ENCODE peak calls at places on chromosomes 7 and 10, in four cellular contexts. One of them, this sample, is unnamed.

GRCh38 chr10:68435803-68436202 is 28.7 kb upstream of the RUFY2 start:
- DNase-seq in fibroblast of lung: no peak
- DNase-seq in IMR-90: no peak
- DNase-seq in HepG2: no peak
- DNase-seq in this sample: no peak

GRCh38 chr7:85851571-85852193 is 664.8 kb upstream of the SEMA3D start:
- DNase-seq in fibroblast of lung: peak
- DNase-seq in IMR-90: peak
- DNase-seq in HepG2: peak
- DNase-seq in this sample: no peak

GRCh38 chr10:127462643-127463295 is 86.3 kb upstream of the NPS start:
- DNase-seq in fibroblast of lung: no peak
- DNase-seq in IMR-90: no peak
- DNase-seq in HepG2: peak
- DNase-seq in this sample: no peak

GRCh38 chr10:132724436-132724835 is 61.5 kb downstream of the NKX6-2 start:
- DNase-seq in fibroblast of lung: peak
- DNase-seq in IMR-90: peak
- DNase-seq in HepG2: no peak
- DNase-seq in this sample: no peak

GRCh38 chr7:34062826-34063225 is 157.5 kb downstream of the BMPER start:
- DNase-seq in fibroblast of lung: no peak
- DNase-seq in IMR-90: no peak
- DNase-seq in HepG2: no peak
- DNase-seq in this sample: no peak

GRCh38 chr7:140349172-140349771 is 49.1 kb downstream of the SLC37A3 start:
- DNase-seq in fibroblast of lung: no peak
- DNase-seq in IMR-90: peak
- DNase-seq in HepG2: no peak
- DNase-seq in this sample: peak

GRCh38 chr10:86068532-86069337 is 297.9 kb downstream of the GRID1 start:
- DNase-seq in fibroblast of lung: no peak
- DNase-seq in IMR-90: no peak
- DNase-seq in HepG2: no peak
- DNase-seq in this sample: no peak

GRCh38 chr10:101291254-101292193 is 62.3 kb upstream of the LBX1 start:
- DNase-seq in fibroblast of lung: no peak
- DNase-seq in IMR-90: peak
- DNase-seq in HepG2: peak
- DNase-seq in this sample: no peak

GRCh38 chr7:157096286-157097055 is 42.3 kb upstream of the UBE3C start:
- DNase-seq in fibroblast of lung: no peak
- DNase-seq in IMR-90: no peak
- DNase-seq in HepG2: no peak
- DNase-seq in this sample: no peak

GRCh38 chr10:132808247-132808567 is 22.3 kb upstream of the NKX6-2 start:
- DNase-seq in fibroblast of lung: no peak
- DNase-seq in IMR-90: no peak
- DNase-seq in HepG2: no peak
- DNase-seq in this sample: no peak

GRCh38 chr10:53836638-53837037 is 964.4 kb downstream of the PCDH15 start:
- DNase-seq in fibroblast of lung: peak
- DNase-seq in IMR-90: no peak
- DNase-seq in HepG2: no peak
- DNase-seq in this sample: no peak

GRCh38 chr7:17506090-17506489 is 207.6 kb downstream of the AHR start:
- DNase-seq in fibroblast of lung: peak
- DNase-seq in IMR-90: peak
- DNase-seq in HepG2: peak
- DNase-seq in this sample: peak

GRCh38 chr10:110513949-110514348 is 16.2 kb downstream of the DUSP5 start:
- DNase-seq in fibroblast of lung: no peak
- DNase-seq in IMR-90: no peak
- DNase-seq in HepG2: no peak
- DNase-seq in this sample: no peak

GRCh38 chr10:124019886-124020797 is 73.3 kb downstream of the CHST15 start:
- DNase-seq in fibroblast of lung: no peak
- DNase-seq in IMR-90: no peak
- DNase-seq in HepG2: no peak
- DNase-seq in this sample: no peak

GRCh38 chr10:78338717-78339116 is 305.1 kb downstream of the RPS24 start:
- DNase-seq in fibroblast of lung: no peak
- DNase-seq in IMR-90: no peak
- DNase-seq in HepG2: no peak
- DNase-seq in this sample: no peak

GRCh38 chr7:152735443-152736004 is 24.0 kb upstream of the ACTR3B start:
- DNase-seq in fibroblast of lung: peak
- DNase-seq in IMR-90: peak
- DNase-seq in HepG2: no peak
- DNase-seq in this sample: no peak

GRCh38 chr10:116464257-116464656 is 36.6 kb downstream of the PNLIPRP3 start:
- DNase-seq in fibroblast of lung: no peak
- DNase-seq in IMR-90: no peak
- DNase-seq in HepG2: no peak
- DNase-seq in this sample: no peak

GRCh38 chr7:113071465-113071864 is 15.2 kb downstream of the GPR85 start:
- DNase-seq in fibroblast of lung: peak
- DNase-seq in IMR-90: peak
- DNase-seq in HepG2: no peak
- DNase-seq in this sample: no peak

GRCh38 chr7:103862302-103863035 is 127.0 kb downstream of the RELN start:
- DNase-seq in fibroblast of lung: no peak
- DNase-seq in IMR-90: no peak
- DNase-seq in HepG2: no peak
- DNase-seq in this sample: no peak

GRCh38 chr10:28202941-28203352 is 99.9 kb downstream of the MPP7 start:
- DNase-seq in fibroblast of lung: peak
- DNase-seq in IMR-90: no peak
- DNase-seq in HepG2: no peak
- DNase-seq in this sample: no peak

GRCh38 chr10:124242791-124243190 is 149.4 kb upstream of the CHST15 start:
- DNase-seq in fibroblast of lung: no peak
- DNase-seq in IMR-90: no peak
- DNase-seq in HepG2: no peak
- DNase-seq in this sample: no peak

GRCh38 chr10:43775379-43775778 is 126.7 kb upstream of the ZNF32 start:
- DNase-seq in fibroblast of lung: no peak
- DNase-seq in IMR-90: no peak
- DNase-seq in HepG2: no peak
- DNase-seq in this sample: no peak

GRCh38 chr7:34015656-34016055 is 110.3 kb downstream of the BMPER start:
- DNase-seq in fibroblast of lung: no peak
- DNase-seq in IMR-90: no peak
- DNase-seq in HepG2: no peak
- DNase-seq in this sample: no peak

GRCh38 chr10:46233101-46233500 is 53.7 kb upstream of the ANTXRL start:
- DNase-seq in fibroblast of lung: no peak
- DNase-seq in IMR-90: no peak
- DNase-seq in HepG2: no peak
- DNase-seq in this sample: no peak

GRCh38 chr7:153004341-153004740 is 244.8 kb downstream of the ACTR3B start:
- DNase-seq in fibroblast of lung: no peak
- DNase-seq in IMR-90: no peak
- DNase-seq in HepG2: no peak
- DNase-seq in this sample: no peak

GRCh38 chr10:7121154-7121797 is 289.6 kb downstream of the SFMBT2 start:
- DNase-seq in fibroblast of lung: peak
- DNase-seq in IMR-90: peak
- DNase-seq in HepG2: peak
- DNase-seq in this sample: no peak

GRCh38 chr7:26937306-26937705 is 72.9 kb upstream of the SKAP2 start:
- DNase-seq in fibroblast of lung: no peak
- DNase-seq in IMR-90: no peak
- DNase-seq in HepG2: no peak
- DNase-seq in this sample: no peak

GRCh38 chr7:145339319-145339718 is 503.5 kb upstream of the TPK1 start:
- DNase-seq in fibroblast of lung: no peak
- DNase-seq in IMR-90: no peak
- DNase-seq in HepG2: no peak
- DNase-seq in this sample: no peak

GRCh38 chr7:141960687-141961422 is 12.7 kb downstream of the TAS2R38 start:
- DNase-seq in fibroblast of lung: no peak
- DNase-seq in IMR-90: no peak
- DNase-seq in HepG2: no peak
- DNase-seq in this sample: no peak
- H3K4me2 ChIP-seq in fibroblast of lung: no peak
- H3K4me2 ChIP-seq in IMR-90: no peak
- H3K4me2 ChIP-seq in HepG2: no peak
- H3K4me2 ChIP-seq in this sample: no peak

GRCh38 chr10:126252884-126253612 is 135.2 kb downstream of the ADAM12 start:
- DNase-seq in fibroblast of lung: peak
- DNase-seq in IMR-90: peak
- DNase-seq in HepG2: no peak
- DNase-seq in this sample: no peak
- H3K27ac ChIP-seq in fibroblast of lung: peak
- H3K27ac ChIP-seq in IMR-90: peak
- H3K27ac ChIP-seq in HepG2: no peak
- H3K27ac ChIP-seq in this sample: no peak

GRCh38 chr7:69781412-69781846 is 183.2 kb downstream of the AUTS2 start:
- DNase-seq in fibroblast of lung: peak
- DNase-seq in IMR-90: no peak
- DNase-seq in HepG2: no peak
- DNase-seq in this sample: no peak
- H3K4me2 ChIP-seq in fibroblast of lung: peak
- H3K4me2 ChIP-seq in IMR-90: no peak
- H3K4me2 ChIP-seq in HepG2: no peak
- H3K4me2 ChIP-seq in this sample: peak

GRCh38 chr10:62374862-62375710 is 917 bp downstream of the ZNF365 start:
- DNase-seq in fibroblast of lung: no peak
- DNase-seq in IMR-90: peak
- DNase-seq in HepG2: no peak
- DNase-seq in this sample: peak
- H3K27ac ChIP-seq in fibroblast of lung: no peak
- H3K27ac ChIP-seq in IMR-90: no peak
- H3K27ac ChIP-seq in HepG2: no peak
- H3K27ac ChIP-seq in this sample: no peak

DNA sequence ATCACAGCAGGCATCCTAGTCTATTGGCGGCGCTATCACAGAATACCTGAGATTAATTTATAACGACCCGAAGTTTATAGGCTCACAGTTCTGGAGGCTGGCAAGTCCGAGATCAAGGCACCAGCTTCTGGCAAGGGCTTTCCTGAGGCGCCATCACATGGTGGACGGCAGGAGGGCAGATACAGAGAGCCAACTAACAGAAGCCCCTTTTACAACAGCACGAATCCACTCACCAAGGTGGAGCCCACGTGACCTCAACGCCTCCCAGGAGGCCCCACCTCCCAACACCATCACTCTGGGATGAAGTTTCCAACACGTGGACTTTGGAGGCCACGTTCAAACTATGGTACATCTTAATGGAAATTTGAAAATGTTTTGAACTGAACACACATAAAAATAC is 255.3 kb downstream of the ELFN1 start:
- DNase-seq in fibroblast of lung: peak
- DNase-seq in IMR-90: no peak
- DNase-seq in HepG2: peak
- DNase-seq in this sample: no peak
- H3K4me2 ChIP-seq in fibroblast of lung: no peak
- H3K4me2 ChIP-seq in IMR-90: no peak
- H3K4me2 ChIP-seq in HepG2: no peak
- H3K4me2 ChIP-seq in this sample: no peak

This sample was measured in PC-9.